ENCODE peak calls at places on chromosomes 11 and 22, in eight cellular contexts. L is PC-9, F is IMR-90, I is PC-3, C is HCT116, U is OCI-LY7, N is fibroblast of lung, H is astrocyte. S is an unnamed sample.

GRCh38 chr11:73949246-73949645 is 1.6 kb upstream of the DNAJB13 start:
- DNase-seq in C (no peak), H (no peak), N (no peak), L (peak), U (no peak), F (no peak), I (no peak), S (no peak)

GRCh38 chr11:12177739-12178338 is 67.4 kb downstream of the MICAL2 start:
- DNase-seq in I (no peak), C (no peak), H (peak), N (no peak), F (peak), U (no peak), L (peak), S (no peak)

GRCh38 chr11:12087075-12087775 is 23.2 kb upstream of the MICAL2 start:
- DNase-seq in I (peak), F (peak), H (peak), L (peak), U (no peak), C (peak), N (peak), S (peak)

GRCh38 chr22:32050678-32051515 is 7.8 kb downstream of the SLC5A1 start:
- DNase-seq in N (peak), F (peak), C (peak), L (peak), U (no peak), I (peak), H (peak), S (peak)

GRCh38 chr11:128492461-128492860 is 94.9 kb downstream of the ETS1 start:
- DNase-seq in H (peak), I (no peak), N (no peak), L (no peak), U (no peak), C (no peak), F (peak), S (peak)

GRCh38 chr22:48678171-48679135 is 1149.2 kb downstream of the BRD1 start:
- DNase-seq in F (no peak), U (no peak), N (no peak), C (no peak), L (no peak), H (no peak), I (no peak), S (no peak)

GRCh38 chr11:76642341-76642740 is 28.2 kb downstream of the LRRC32 start:
- DNase-seq in U (no peak), L (no peak), I (no peak), F (no peak), N (no peak), H (no peak), C (no peak), S (no peak)

GRCh38 chr11:12556788-12557384 is 117.3 kb upstream of the TEAD1 start:
- DNase-seq in C (peak), H (peak), F (peak), U (no peak), N (peak), L (no peak), I (peak), S (peak)

GRCh38 chr11:78071717-78072116 is 7.9 kb downstream of the NDUFC2 start:
- DNase-seq in U (no peak), N (no peak), C (no peak), L (no peak), H (no peak), F (no peak), I (no peak), S (no peak)

GRCh38 chr11:113077379-113077778 is 116.2 kb downstream of the NCAM1 start:
- DNase-seq in F (no peak), I (no peak), L (no peak), U (no peak), C (no peak), N (no peak), H (no peak), S (no peak)

GRCh38 chr11:16801288-16801980 is 63.0 kb downstream of the C11orf58 start:
- DNase-seq in L (no peak), U (no peak), F (no peak), H (no peak), N (no peak), I (no peak), C (no peak), S (no peak)

GRCh38 chr11:67528376-67528775 is 5.1 kb upstream of the CABP2 start:
- DNase-seq in I (no peak), H (no peak), U (no peak), L (no peak), N (no peak), F (no peak), C (no peak), S (no peak)

GRCh38 chr11:48107188-48107704 is 109.4 kb upstream of the OR4B1 start:
- DNase-seq in F (peak), L (peak), I (peak), N (no peak), U (peak), C (no peak), H (peak), S (no peak)

GRCh38 chr11:35289821-35290220 is 129.5 kb downstream of the SLC1A2 start:
- DNase-seq in C (no peak), H (peak), N (peak), F (peak), I (peak), L (no peak), U (no peak), S (peak)

GRCh38 chr11:122578168-122578825 is 77.2 kb upstream of the UBASH3B start:
- DNase-seq in C (no peak), N (peak), I (peak), L (no peak), F (no peak), H (no peak), U (peak), S (peak)

GRCh38 chr11:114377612-114378267 is 22.6 kb downstream of the C11orf71 start:
- DNase-seq in F (peak), U (no peak), L (no peak), C (no peak), I (peak), N (no peak), H (peak), S (peak)

GRCh38 chr11:15208570-15209222 is 94.0 kb downstream of the INSC start:
- DNase-seq in U (peak), C (peak), L (no peak), N (peak), F (peak), I (peak), H (peak), S (peak)

GRCh38 chr11:118921929-118922744 is 3.6 kb downstream of the BCL9L start:
- DNase-seq in H (peak), C (no peak), U (no peak), N (peak), I (peak), F (peak), L (peak), S (peak)

GRCh38 chr11:12706531-12707499 is 32.6 kb downstream of the TEAD1 start:
- DNase-seq in C (no peak), F (no peak), U (no peak), L (no peak), H (no peak), I (no peak), N (peak), S (no peak)

GRCh38 chr11:12239396-12240298 is 129.3 kb downstream of the MICAL2 start:
- DNase-seq in F (peak), U (no peak), C (no peak), H (peak), N (no peak), I (peak), L (no peak), S (no peak)

GRCh38 chr11:16099501-16099900 is 256.8 kb downstream of the SOX6 start:
- DNase-seq in L (no peak), C (no peak), H (no peak), I (no peak), N (no peak), U (no peak), F (no peak), S (no peak)

GRCh38 chr22:19303785-19304184 is 12.3 kb upstream of the CLTCL1 start:
- DNase-seq in F (no peak), I (no peak), N (no peak), H (no peak), U (no peak), L (no peak), C (no peak), S (no peak)

GRCh38 chr11:123250811-123251655 is 56.0 kb upstream of the CLMP start:
- DNase-seq in I (no peak), H (no peak), N (no peak), F (no peak), L (no peak), U (no peak), C (no peak), S (peak)

GRCh38 chr22:41531736-41532477 is 12.4 kb downstream of the POLR3H start:
- DNase-seq in U (no peak), L (no peak), I (no peak), N (no peak), F (no peak), C (no peak), H (no peak), S (peak)

DNA sequence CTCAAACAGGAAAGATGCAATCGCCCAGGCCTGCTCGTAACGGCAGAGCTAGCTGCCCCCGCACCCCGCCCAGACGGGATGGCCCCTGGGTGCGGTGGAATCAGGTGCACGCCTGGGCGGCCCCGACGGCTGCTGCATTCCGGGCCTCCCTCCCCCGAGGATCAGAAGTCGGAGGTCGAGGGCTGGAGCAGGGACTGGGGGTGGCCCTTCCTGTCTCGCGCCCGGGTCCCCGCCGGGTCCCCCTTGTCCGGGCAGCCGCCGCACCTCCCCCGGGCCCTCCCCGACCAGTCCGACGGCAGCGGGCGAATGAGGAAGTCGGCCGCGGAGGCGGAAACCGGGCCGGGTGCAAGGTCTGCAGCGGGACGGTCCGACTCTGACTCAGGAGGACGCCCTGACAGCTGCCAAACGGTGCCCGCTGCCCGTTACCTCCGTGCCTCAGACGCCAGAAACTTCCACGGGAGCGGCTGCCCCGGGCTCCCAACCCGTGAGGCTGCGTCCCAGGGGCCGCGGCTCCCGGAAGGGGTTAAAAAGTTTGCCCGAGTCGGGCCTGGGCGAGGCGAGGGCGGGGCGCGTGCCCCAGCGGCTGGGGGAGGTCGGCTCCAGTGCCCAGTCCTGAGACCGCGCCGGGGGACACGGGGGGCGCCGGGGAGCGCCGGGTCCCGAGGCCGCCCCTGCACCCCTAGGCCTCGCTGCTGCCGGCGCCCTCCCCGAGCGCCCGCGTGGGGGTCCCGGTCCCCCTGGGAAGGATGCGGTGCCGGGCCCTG is 685 bp downstream of the MYH9 start:
- DNase-seq in F (no peak), C (no peak), H (no peak), U (peak), N (no peak), I (no peak), L (peak), S (peak)
- H3K4me2 ChIP-seq in F (peak), C (peak), H (peak), U (peak), N (peak), I (peak), L (peak), S (peak)

DNA sequence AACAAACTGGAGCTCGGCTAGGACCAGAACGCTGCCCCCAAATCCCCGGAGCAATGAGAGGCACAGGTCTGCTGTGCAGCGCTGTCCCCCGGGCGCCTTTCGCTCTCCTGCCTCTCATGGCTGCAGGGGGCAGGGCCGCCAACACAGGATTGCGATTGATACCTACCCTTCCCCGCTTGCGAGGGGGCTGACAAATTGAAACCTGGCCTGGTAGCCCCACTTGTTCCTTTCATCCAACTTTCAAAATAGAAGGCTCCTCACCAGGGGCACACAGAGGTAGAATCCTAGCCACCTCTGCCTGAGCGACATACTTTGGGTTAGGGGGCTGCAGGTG is 642 bp upstream of the CASTOR1 start:
- DNase-seq in N (no peak), F (no peak), L (no peak), H (no peak), C (no peak), I (no peak), U (no peak), S (no peak)
- H2AFZ ChIP-seq in N (no peak), F (peak), L (no peak), H (no peak), C (no peak), I (no peak), U (peak), S (no peak)

DNA sequence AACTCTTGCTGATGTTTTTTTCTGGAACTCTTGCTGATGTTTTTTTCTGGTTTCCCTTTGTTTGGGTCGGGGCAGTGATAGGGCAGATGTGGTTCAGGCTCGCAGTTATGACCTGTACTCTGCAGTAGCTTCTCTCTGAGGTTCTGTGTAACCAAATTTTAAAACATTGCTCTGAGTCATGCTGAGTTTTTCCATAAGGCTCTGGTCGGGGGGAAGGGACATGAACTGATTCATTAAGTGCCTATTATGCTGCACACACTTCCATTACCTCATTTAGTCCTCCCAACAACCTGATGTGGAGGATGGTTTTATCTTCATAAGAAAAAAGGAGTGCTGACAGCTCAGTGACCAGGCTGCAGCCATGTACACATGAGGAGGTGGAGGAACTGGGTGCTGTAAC is 18.9 kb downstream of the TNRC6B start:
- DNase-seq in C (no peak), H (peak), I (peak), N (peak), L (peak), U (no peak), F (peak), S (peak)
- H3K4me2 ChIP-seq in C (peak), H (peak), I (peak), N (peak), L (peak), U (peak), F (peak), S (peak)

GRCh38 chr11:45722144-45722543 is 56.7 kb upstream of the CHST1 start:
- DNase-seq in F (no peak), U (no peak), H (no peak), N (no peak), I (no peak), C (no peak), L (no peak), S (no peak)

GRCh38 chr11:45725121-45725520 is 59.7 kb upstream of the CHST1 start:
- DNase-seq in F (no peak), L (peak), U (no peak), I (no peak), C (no peak), N (no peak), H (no peak), S (no peak)

GRCh38 chr11:45724145-45724544 is 58.7 kb upstream of the CHST1 start:
- DNase-seq in L (no peak), F (no peak), C (no peak), U (no peak), I (no peak), N (no peak), H (no peak), S (no peak)

GRCh38 chr11:45725776-45726606 is 60.6 kb upstream of the CHST1 start:
- DNase-seq in I (no peak), N (no peak), H (no peak), L (peak), U (no peak), C (no peak), F (no peak), S (no peak)

DNA sequence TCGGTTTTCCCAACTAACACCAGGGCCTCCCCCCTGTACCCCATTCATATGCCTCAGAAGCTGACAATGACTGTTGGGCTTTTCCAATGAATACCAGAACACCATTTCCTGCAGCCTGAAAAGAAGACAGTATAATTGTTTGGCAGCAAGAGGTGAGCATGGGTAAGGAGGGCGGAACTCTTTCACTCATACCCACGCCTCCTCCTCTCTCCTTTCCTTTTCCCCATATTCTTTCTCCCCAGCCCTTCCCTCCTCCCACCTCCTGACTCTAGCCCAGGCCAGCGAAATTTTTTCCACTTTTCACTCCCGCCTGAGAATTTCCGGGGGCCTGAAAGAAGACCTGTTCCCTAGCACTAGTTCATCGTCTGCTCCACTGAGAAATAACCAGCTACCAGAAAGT is 58.0 kb upstream of the CHST1 start:
- DNase-seq in F (no peak), N (no peak), H (no peak), L (no peak), I (no peak), C (no peak), U (no peak), S (no peak)
- H2AFZ ChIP-seq in F (no peak), N (no peak), H (no peak), L (no peak), I (no peak), C (no peak), U (no peak), S (no peak)

DNA sequence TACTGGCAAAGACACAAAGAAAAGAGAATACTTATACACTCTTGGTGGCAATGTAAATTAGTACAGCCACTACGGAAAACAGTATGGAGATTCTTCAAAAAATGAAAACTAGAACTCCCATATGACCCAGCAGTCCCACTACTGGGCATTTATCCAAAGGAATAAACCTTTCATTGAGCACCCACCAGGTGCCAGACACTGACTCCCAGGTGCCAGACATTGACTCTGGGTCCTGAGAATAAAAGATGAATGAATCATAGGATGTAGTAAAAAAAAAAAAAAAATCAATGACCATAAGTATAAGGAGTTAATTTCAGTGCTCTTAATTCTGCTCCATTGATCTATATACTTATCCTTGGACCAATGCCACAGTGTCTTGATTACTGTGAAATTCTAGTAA is 28.2 kb downstream of the HEPHL1 start:
- DNase-seq in U (no peak), C (no peak), F (no peak), N (no peak), I (peak), H (no peak), L (peak), S (peak)
- H3K4me2 ChIP-seq in U (no peak), C (no peak), F (no peak), N (no peak), I (no peak), H (no peak), L (no peak), S (no peak)

GRCh38 chr11:66334605-66335442 is 1.4 kb downstream of the RIN1 start:
- DNase-seq in U (no peak), F (no peak), N (no peak), H (no peak), I (no peak), L (no peak), C (no peak), S (peak)

GRCh38 chr11:66338276-66339162 is 2.3 kb upstream of the RIN1 start:
- DNase-seq in F (no peak), N (no peak), L (no peak), U (no peak), I (no peak), H (no peak), C (no peak), S (peak)

GRCh38 chr11:66335531-66336233 is 552 bp downstream of the RIN1 start:
- DNase-seq in H (peak), U (no peak), N (peak), L (peak), C (no peak), I (peak), F (peak), S (peak)

GRCh38 chr11:66337103-66337899 is 1.1 kb upstream of the RIN1 start:
- DNase-seq in H (peak), N (peak), I (no peak), C (no peak), F (peak), U (no peak), L (no peak), S (peak)

GRCh38 chr11:66336234-66337102 is at the start of gene RIN1:
- DNase-seq in F (peak), H (peak), U (peak), C (peak), L (peak), I (peak), N (peak), S (peak)
- H2AFZ ChIP-seq in F (peak), H (no peak), U (no peak), C (no peak), L (peak), I (peak), N (no peak), S (peak)

GRCh38 chr22:38735465-38736256 is 20.1 kb downstream of the SUN2 start:
- DNase-seq in C (no peak), H (no peak), U (no peak), I (no peak), N (no peak), L (no peak), F (no peak), S (peak)
- H3K4me2 ChIP-seq in C (no peak), H (no peak), U (no peak), I (no peak), N (no peak), L (no peak), F (no peak), S (no peak)

GRCh38 chr22:36454916-36455570 is 26.4 kb downstream of the TXN2 start:
- DNase-seq in I (peak), C (peak), U (peak), F (peak), N (peak), L (peak), H (peak), S (peak)
- H2AFZ ChIP-seq in I (peak), C (peak), U (peak), F (peak), N (no peak), L (peak), H (peak), S (peak)

DNA sequence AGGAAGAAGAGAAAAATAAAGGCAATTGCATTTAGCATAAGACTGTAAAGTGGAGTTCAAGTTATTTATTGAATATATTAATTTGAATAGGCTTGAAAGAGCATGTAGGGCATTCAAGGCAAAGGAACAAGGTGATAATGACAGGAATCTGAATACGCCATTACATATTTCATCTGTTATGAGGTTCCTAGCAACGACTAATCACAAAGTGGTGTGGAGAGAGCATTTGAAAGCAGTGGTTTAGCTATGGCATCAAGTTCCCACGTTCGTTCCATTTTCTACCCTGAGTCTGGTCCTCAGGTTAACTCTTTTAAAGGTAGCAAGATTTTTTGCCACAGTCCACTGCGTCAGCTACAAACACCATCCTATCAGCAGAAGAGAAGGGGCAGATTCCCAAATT is 59.4 kb downstream of the CNTN5 start:
- DNase-seq in U (no peak), L (no peak), N (no peak), F (no peak), C (no peak), I (no peak), H (no peak), S (no peak)
- H3K4me2 ChIP-seq in U (no peak), L (no peak), N (no peak), F (no peak), C (no peak), I (no peak), H (no peak), S (no peak)

GRCh38 chr11:59755701-59756495 is 722 bp downstream of the STX3 start:
- DNase-seq in H (peak), N (peak), L (peak), F (peak), C (peak), U (no peak), I (peak), S (peak)
- H2AFZ ChIP-seq in H (peak), N (peak), L (peak), F (peak), C (no peak), U (peak), I (peak), S (peak)